ENCODE peak calls at places on chromosome 7, in seven cellular contexts. N, U, O, Y, G, P and D are unnamed samples.

GRCh38 chr7:43454936-43455518 is 127.9 kb upstream of the STK17A start:
- DNase-seq in N (no peak), U (no peak), O (peak), Y (peak), G (peak), P (peak), D (peak)

GRCh38 chr7:114085592-114086490 is 167.0 kb upstream of the PPP1R3A start:
- DNase-seq in N (no peak), U (peak), O (peak), Y (peak), G (no peak), P (peak), D (peak)

GRCh38 chr7:99409192-99409572 is 413 bp downstream of the BUD31 start:
- DNase-seq in N (no peak), U (no peak), O (no peak), Y (no peak), G (peak), P (no peak), D (no peak)

GRCh38 chr7:137954614-137955013 is 47.3 kb downstream of the CREB3L2 start:
- DNase-seq in N (no peak), U (no peak), O (no peak), Y (peak), G (no peak), P (no peak), D (no peak)

GRCh38 chr7:42858570-42858969 is 53.3 kb downstream of the C7orf25 start:
- DNase-seq in N (no peak), U (no peak), O (peak), Y (no peak), G (no peak), P (no peak), D (peak)

GRCh38 chr7:104328308-104328969 is at the start of gene LHFPL3:
- DNase-seq in N (no peak), U (peak), O (no peak), Y (no peak), G (no peak), P (peak), D (peak)

GRCh38 chr7:28575241-28575643 is 162.9 kb downstream of the CREB5 start:
- DNase-seq in N (no peak), U (no peak), O (peak), Y (peak), G (no peak), P (no peak), D (peak)

GRCh38 chr7:140304071-140304799 is 94.1 kb downstream of the SLC37A3 start:
- DNase-seq in N (peak), U (no peak), O (no peak), Y (peak), G (peak), P (no peak), D (no peak)

GRCh38 chr7:37594602-37595001 is 89.0 kb upstream of the GPR141 start:
- DNase-seq in N (no peak), U (no peak), O (no peak), Y (no peak), G (no peak), P (no peak), D (no peak)